ENCODE peak calls at places on chromosomes 1 and 21, in four cellular contexts. X is hepatic stellate cell, Y is OCI-M1, W is skeletal muscle cell. Z is an unnamed sample.
A peak's percentile ranks its signal among the peaks of the same experiment; 100 is the strongest.

GRCh38 chr21:36839123-36839522 is 127.3 kb downstream of the HLCS start:
- DNase-seq in X (peak; percentile 40), Y (no peak), W (peak; percentile 34), Z (peak; percentile 51)

GRCh38 chr1:227728059-227728891 is 6.8 kb downstream of the JMJD4 start:
- DNase-seq in X (peak; percentile 56), Y (no peak), W (no peak), Z (peak; percentile 74)

GRCh38 chr1:226082959-226083302 is 20.4 kb downstream of the H3-3A start:
- DNase-seq in X (peak; percentile 72), Y (peak; percentile 64), W (no peak), Z (peak; percentile 71)

GRCh38 chr21:40291560-40291959 is 424.3 kb downstream of the PCP4 start:
- DNase-seq in X (no peak), Y (no peak), W (no peak), Z (no peak)

GRCh38 chr1:8026976-8027747 is 1.1 kb upstream of the ERRFI1 start:
- DNase-seq in X (peak; percentile 47), Y (no peak), W (no peak), Z (peak; percentile 42)

GRCh38 chr21:44392185-44392584 is 38.8 kb downstream of the TRPM2 start:
- DNase-seq in X (no peak), Y (no peak), W (no peak), Z (no peak)

GRCh38 chr21:42527127-42527488 is 13.5 kb downstream of the SLC37A1 start:
- DNase-seq in X (no peak), Y (no peak), W (no peak), Z (no peak)

GRCh38 chr1:115186871-115187270 is 97.6 kb upstream of the TSPAN2 start:
- DNase-seq in X (no peak), Y (no peak), W (no peak), Z (no peak)

GRCh38 chr21:35428041-35428400 is 378.9 kb upstream of the RUNX1 start:
- DNase-seq in X (no peak), Y (no peak), W (no peak), Z (no peak)

GRCh38 chr21:15775291-15775690 is 45.5 kb downstream of the USP25 start:
- DNase-seq in X (no peak), Y (no peak), W (no peak), Z (no peak)

GRCh38 chr1:78068681-78069283 is 23.0 kb downstream of the GIPC2 start:
- DNase-seq in X (no peak), Y (no peak), W (no peak), Z (no peak)

GRCh38 chr1:13700521-13701273 is 709 bp downstream of the PRDM2 start:
- DNase-seq in X (no peak), Y (peak; percentile 41), W (no peak), Z (peak; percentile 66)

GRCh38 chr1:180424848-180425457 is 77.4 kb downstream of the ACBD6 start:
- DNase-seq in X (no peak), Y (no peak), W (peak; percentile 4), Z (no peak)

GRCh38 chr1:54118704-54119103 is 34.1 kb downstream of the CDCP2 start:
- DNase-seq in X (peak; percentile 95), Y (no peak), W (peak; percentile 61), Z (peak; percentile 87)

GRCh38 chr21:14057313-14057712 is 153.4 kb downstream of the LIPI start:
- DNase-seq in X (no peak), Y (no peak), W (no peak), Z (no peak)

GRCh38 chr1:36068866-36069265 is 15.0 kb upstream of the TEKT2 start:
- DNase-seq in X (no peak), Y (no peak), W (no peak), Z (no peak)

GRCh38 chr1:32126770-32127169 is 18.9 kb downstream of the KPNA6 start:
- DNase-seq in X (no peak), Y (peak; percentile 28), W (no peak), Z (no peak)

GRCh38 chr1:230705289-230706019 is 8.5 kb downstream of the AGT start:
- DNase-seq in X (no peak), Y (no peak), W (no peak), Z (no peak)